ENCODE peak calls at places on chromosomes 2 and 18, in seven cellular contexts. One of them, this sample, is unnamed.

GRCh38 chr2:46847185-46847710 is 68.4 kb downstream of the MCFD2 start:
- DNase-seq in H9: no peak
- DNase-seq in trophoblast cell: no peak
- DNase-seq in IMR-90: peak
- DNase-seq in neuronal stem cell: no peak
- DNase-seq in H1: no peak
- DNase-seq in mesenchymal stem cell: peak
- DNase-seq in this sample: no peak

GRCh38 chr2:157957596-157957995 is 81.5 kb upstream of the ACVR1 start:
- DNase-seq in H1: no peak
- DNase-seq in H9: no peak
- DNase-seq in IMR-90: no peak
- DNase-seq in mesenchymal stem cell: no peak
- DNase-seq in trophoblast cell: no peak
- DNase-seq in neuronal stem cell: no peak
- DNase-seq in this sample: no peak

GRCh38 chr18:13389491-13390131 is 171.1 kb downstream of the LDLRAD4 start:
- DNase-seq in H9: no peak
- DNase-seq in mesenchymal stem cell: no peak
- DNase-seq in H1: peak
- DNase-seq in trophoblast cell: no peak
- DNase-seq in neuronal stem cell: no peak
- DNase-seq in IMR-90: no peak
- DNase-seq in this sample: no peak

GRCh38 chr2:183070942-183071844 is 7.4 kb upstream of the DUSP19 start:
- DNase-seq in neuronal stem cell: no peak
- DNase-seq in IMR-90: peak
- DNase-seq in trophoblast cell: peak
- DNase-seq in mesenchymal stem cell: peak
- DNase-seq in H9: peak
- DNase-seq in H1: peak
- DNase-seq in this sample: peak

GRCh38 chr2:204842731-204843490 is 297.6 kb downstream of the PARD3B start:
- DNase-seq in trophoblast cell: peak
- DNase-seq in IMR-90: peak
- DNase-seq in neuronal stem cell: no peak
- DNase-seq in mesenchymal stem cell: peak
- DNase-seq in H9: no peak
- DNase-seq in H1: no peak
- DNase-seq in this sample: peak

GRCh38 chr18:26685438-26686173 is 137.3 kb upstream of the KCTD1 start:
- DNase-seq in mesenchymal stem cell: no peak
- DNase-seq in H1: peak
- DNase-seq in neuronal stem cell: peak
- DNase-seq in IMR-90: no peak
- DNase-seq in H9: no peak
- DNase-seq in trophoblast cell: no peak
- DNase-seq in this sample: peak

GRCh38 chr2:55842009-55842408 is 81.6 kb downstream of the EFEMP1 start:
- DNase-seq in neuronal stem cell: no peak
- DNase-seq in H1: no peak
- DNase-seq in IMR-90: peak
- DNase-seq in H9: no peak
- DNase-seq in mesenchymal stem cell: peak
- DNase-seq in trophoblast cell: no peak
- DNase-seq in this sample: no peak

GRCh38 chr2:48715042-48715899 is 40.3 kb downstream of the LHCGR start:
- DNase-seq in neuronal stem cell: no peak
- DNase-seq in trophoblast cell: no peak
- DNase-seq in H1: no peak
- DNase-seq in H9: no peak
- DNase-seq in mesenchymal stem cell: no peak
- DNase-seq in IMR-90: peak
- DNase-seq in this sample: no peak

GRCh38 chr2:54457326-54458023 is 1.3 kb downstream of the SPTBN1 start:
- DNase-seq in H1: peak
- DNase-seq in mesenchymal stem cell: peak
- DNase-seq in trophoblast cell: no peak
- DNase-seq in neuronal stem cell: peak
- DNase-seq in H9: peak
- DNase-seq in IMR-90: no peak
- DNase-seq in this sample: peak

GRCh38 chr2:25044990-25045389 is 3.1 kb downstream of the EFR3B start:
- DNase-seq in trophoblast cell: no peak
- DNase-seq in neuronal stem cell: no peak
- DNase-seq in H1: no peak
- DNase-seq in H9: no peak
- DNase-seq in IMR-90: no peak
- DNase-seq in mesenchymal stem cell: no peak
- DNase-seq in this sample: no peak

GRCh38 chr2:99615247-99615771 is 125.5 kb upstream of the REV1 start:
- DNase-seq in H9: peak
- DNase-seq in mesenchymal stem cell: no peak
- DNase-seq in IMR-90: no peak
- DNase-seq in trophoblast cell: no peak
- DNase-seq in H1: peak
- DNase-seq in neuronal stem cell: no peak
- DNase-seq in this sample: peak

GRCh38 chr18:24397131-24397693 is 412 bp downstream of the OSBPL1A start:
- DNase-seq in mesenchymal stem cell: peak
- DNase-seq in IMR-90: peak
- DNase-seq in H1: no peak
- DNase-seq in H9: no peak
- DNase-seq in neuronal stem cell: no peak
- DNase-seq in trophoblast cell: peak
- DNase-seq in this sample: peak

GRCh38 chr2:179991344-179991743 is 15.8 kb downstream of the CWC22 start:
- DNase-seq in H1: no peak
- DNase-seq in neuronal stem cell: no peak
- DNase-seq in trophoblast cell: no peak
- DNase-seq in H9: peak
- DNase-seq in mesenchymal stem cell: no peak
- DNase-seq in IMR-90: no peak
- DNase-seq in this sample: peak

GRCh38 chr2:156189143-156189542 is 143.4 kb downstream of the NR4A2 start:
- DNase-seq in IMR-90: no peak
- DNase-seq in H9: no peak
- DNase-seq in mesenchymal stem cell: no peak
- DNase-seq in neuronal stem cell: no peak
- DNase-seq in trophoblast cell: no peak
- DNase-seq in H1: no peak
- DNase-seq in this sample: no peak

GRCh38 chr2:144707927-144708326 is 188.0 kb upstream of the ZEB2 start:
- DNase-seq in neuronal stem cell: no peak
- DNase-seq in trophoblast cell: peak
- DNase-seq in H1: no peak
- DNase-seq in H9: no peak
- DNase-seq in mesenchymal stem cell: peak
- DNase-seq in IMR-90: peak
- DNase-seq in this sample: peak

GRCh38 chr2:23556929-23557328 is 171.9 kb downstream of the KLHL29 start:
- DNase-seq in IMR-90: no peak
- DNase-seq in trophoblast cell: no peak
- DNase-seq in H9: no peak
- DNase-seq in neuronal stem cell: no peak
- DNase-seq in H1: no peak
- DNase-seq in mesenchymal stem cell: no peak
- DNase-seq in this sample: no peak

GRCh38 chr2:118279005-118279404 is 190.7 kb downstream of the INSIG2 start:
- DNase-seq in mesenchymal stem cell: no peak
- DNase-seq in H9: no peak
- DNase-seq in trophoblast cell: no peak
- DNase-seq in H1: no peak
- DNase-seq in neuronal stem cell: no peak
- DNase-seq in IMR-90: no peak
- DNase-seq in this sample: peak

GRCh38 chr2:85854897-85855296 is 33.9 kb downstream of the ST3GAL5 start:
- DNase-seq in trophoblast cell: no peak
- DNase-seq in H1: no peak
- DNase-seq in IMR-90: no peak
- DNase-seq in neuronal stem cell: no peak
- DNase-seq in H9: no peak
- DNase-seq in mesenchymal stem cell: no peak
- DNase-seq in this sample: no peak

GRCh38 chr2:85852078-85852790 is 36.6 kb downstream of the ST3GAL5 start:
- DNase-seq in mesenchymal stem cell: no peak
- DNase-seq in trophoblast cell: no peak
- DNase-seq in H1: no peak
- DNase-seq in H9: no peak
- DNase-seq in neuronal stem cell: no peak
- DNase-seq in IMR-90: no peak
- DNase-seq in this sample: no peak

GRCh38 chr2:85854166-85854509 is 34.7 kb downstream of the ST3GAL5 start:
- DNase-seq in trophoblast cell: no peak
- DNase-seq in IMR-90: no peak
- DNase-seq in H1: no peak
- DNase-seq in H9: no peak
- DNase-seq in neuronal stem cell: no peak
- DNase-seq in mesenchymal stem cell: no peak
- DNase-seq in this sample: no peak

GRCh38 chr2:85852979-85853498 is 35.8 kb downstream of the ST3GAL5 start:
- DNase-seq in neuronal stem cell: no peak
- DNase-seq in mesenchymal stem cell: no peak
- DNase-seq in IMR-90: no peak
- DNase-seq in trophoblast cell: no peak
- DNase-seq in H1: no peak
- DNase-seq in H9: no peak
- DNase-seq in this sample: no peak

GRCh38 chr2:85853499-85854165 is 35.2 kb downstream of the ST3GAL5 start:
- DNase-seq in H1: no peak
- DNase-seq in neuronal stem cell: no peak
- DNase-seq in mesenchymal stem cell: no peak
- DNase-seq in trophoblast cell: no peak
- DNase-seq in IMR-90: no peak
- DNase-seq in H9: no peak
- DNase-seq in this sample: no peak
- H3K18ac ChIP-seq in H1: no peak
- H3K18ac ChIP-seq in neuronal stem cell: no peak
- H3K18ac ChIP-seq in mesenchymal stem cell: no peak
- H3K18ac ChIP-seq in trophoblast cell: no peak
- H3K18ac ChIP-seq in IMR-90: no peak
- H3K18ac ChIP-seq in H9: no peak
- H3K18ac ChIP-seq in this sample: no peak

GRCh38 chr2:190659553-190659952 is 10.7 kb downstream of the NAB1 start:
- DNase-seq in H1: no peak
- DNase-seq in H9: no peak
- DNase-seq in IMR-90: no peak
- DNase-seq in trophoblast cell: no peak
- DNase-seq in neuronal stem cell: no peak
- DNase-seq in mesenchymal stem cell: no peak
- DNase-seq in this sample: no peak

GRCh38 chr2:190655113-190655512 is 6.2 kb downstream of the NAB1 start:
- DNase-seq in IMR-90: no peak
- DNase-seq in trophoblast cell: no peak
- DNase-seq in H1: no peak
- DNase-seq in mesenchymal stem cell: no peak
- DNase-seq in neuronal stem cell: no peak
- DNase-seq in H9: no peak
- DNase-seq in this sample: no peak

GRCh38 chr2:190656301-190656700 is 7.4 kb downstream of the NAB1 start:
- DNase-seq in H1: no peak
- DNase-seq in H9: no peak
- DNase-seq in trophoblast cell: no peak
- DNase-seq in neuronal stem cell: no peak
- DNase-seq in IMR-90: no peak
- DNase-seq in mesenchymal stem cell: no peak
- DNase-seq in this sample: no peak

GRCh38 chr2:190655570-190655969 is 6.7 kb downstream of the NAB1 start:
- DNase-seq in mesenchymal stem cell: no peak
- DNase-seq in trophoblast cell: no peak
- DNase-seq in H9: no peak
- DNase-seq in IMR-90: no peak
- DNase-seq in H1: no peak
- DNase-seq in neuronal stem cell: no peak
- DNase-seq in this sample: no peak

DNA sequence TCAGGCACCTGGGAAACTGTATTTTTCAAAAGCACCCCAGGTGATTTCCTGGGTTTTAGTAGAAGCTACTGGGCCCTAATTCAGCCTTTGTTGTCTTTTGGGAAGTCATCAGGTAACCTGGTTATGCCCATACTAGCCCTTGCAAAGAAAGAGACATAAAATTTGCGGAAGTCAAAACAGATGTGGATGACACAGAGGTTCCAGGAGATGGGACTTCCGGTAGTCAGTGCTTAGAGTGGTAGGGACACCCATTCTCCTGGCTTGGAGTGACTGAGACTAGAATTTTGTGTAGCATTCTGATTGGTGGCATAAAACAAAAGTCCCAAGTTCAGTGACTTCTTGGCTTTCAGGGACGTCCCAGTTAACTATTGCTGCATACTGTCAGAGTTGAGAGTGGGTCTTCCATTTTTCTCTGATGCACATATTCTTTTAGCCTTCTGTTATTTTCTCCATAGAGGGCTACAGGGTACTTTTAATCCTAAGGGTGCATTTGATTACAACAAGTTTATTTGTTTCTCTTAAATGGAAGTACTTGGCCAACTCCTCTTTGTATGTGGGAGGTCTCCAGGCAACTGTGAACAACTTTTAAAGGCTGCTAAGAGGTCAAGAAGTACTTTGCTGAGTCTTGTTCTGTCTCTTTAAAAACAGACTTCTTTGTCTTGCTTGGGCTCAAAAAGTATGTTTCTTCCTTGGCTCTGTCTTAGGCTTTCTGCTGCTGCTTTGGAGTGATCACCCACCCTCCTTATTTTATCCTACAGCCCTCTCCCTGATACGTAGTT is 8.8 kb downstream of the NAB1 start:
- DNase-seq in neuronal stem cell: no peak
- DNase-seq in mesenchymal stem cell: peak
- DNase-seq in trophoblast cell: no peak
- DNase-seq in H1: no peak
- DNase-seq in IMR-90: no peak
- DNase-seq in H9: no peak
- DNase-seq in this sample: no peak
- H3K27ac ChIP-seq in neuronal stem cell: no peak
- H3K27ac ChIP-seq in mesenchymal stem cell: no peak
- H3K27ac ChIP-seq in trophoblast cell: no peak
- H3K27ac ChIP-seq in H1: no peak
- H3K27ac ChIP-seq in IMR-90: no peak
- H3K27ac ChIP-seq in H9: no peak
- H3K27ac ChIP-seq in this sample: no peak

DNA sequence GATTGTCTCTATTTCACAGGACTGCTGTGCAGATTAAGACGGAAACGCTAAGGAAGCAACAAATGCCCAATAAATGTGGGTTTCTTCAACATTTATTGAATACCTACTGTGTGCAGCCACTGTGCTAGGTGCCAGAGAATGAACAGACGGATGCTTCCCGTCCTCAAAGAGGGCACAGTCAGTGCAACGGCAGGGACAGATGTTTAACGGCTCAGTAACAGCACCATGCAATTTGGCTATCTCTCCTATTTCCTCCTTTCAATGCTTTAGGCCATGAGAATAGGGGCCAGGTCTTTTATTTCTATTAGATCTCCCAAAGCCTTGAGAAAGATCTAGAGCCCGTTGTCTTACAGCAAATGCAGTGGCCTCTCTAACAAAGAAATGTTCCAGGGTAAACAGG is 7.2 kb downstream of the EDAR start:
- DNase-seq in neuronal stem cell: no peak
- DNase-seq in H1: no peak
- DNase-seq in trophoblast cell: no peak
- DNase-seq in mesenchymal stem cell: no peak
- DNase-seq in H9: no peak
- DNase-seq in IMR-90: no peak
- DNase-seq in this sample: no peak
- H3K18ac ChIP-seq in neuronal stem cell: no peak
- H3K18ac ChIP-seq in H1: no peak
- H3K18ac ChIP-seq in trophoblast cell: no peak
- H3K18ac ChIP-seq in mesenchymal stem cell: no peak
- H3K18ac ChIP-seq in H9: no peak
- H3K18ac ChIP-seq in IMR-90: no peak
- H3K18ac ChIP-seq in this sample: no peak

GRCh38 chr2:151363709-151364108 is 6.3 kb downstream of the TNFAIP6 start:
- DNase-seq in neuronal stem cell: no peak
- DNase-seq in H9: no peak
- DNase-seq in trophoblast cell: peak
- DNase-seq in mesenchymal stem cell: no peak
- DNase-seq in H1: no peak
- DNase-seq in IMR-90: no peak
- DNase-seq in this sample: no peak
- H3K27ac ChIP-seq in neuronal stem cell: no peak
- H3K27ac ChIP-seq in H9: no peak
- H3K27ac ChIP-seq in trophoblast cell: no peak
- H3K27ac ChIP-seq in mesenchymal stem cell: no peak
- H3K27ac ChIP-seq in H1: no peak
- H3K27ac ChIP-seq in IMR-90: no peak
- H3K27ac ChIP-seq in this sample: no peak

This sample was measured in mesendoderm.